ENCODE peak calls at places on chromosomes 11 and 22, in seven cellular contexts. C, L, F, I, Z, R and P are unnamed samples.

GRCh38 chr22:38699784-38700183 is 959 bp downstream of the JOSD1 start:
- DNase-seq in C (peak), L (peak), F (no peak), I (no peak), Z (peak), R (peak), P (no peak)

GRCh38 chr11:27292642-27293020 is 70.4 kb downstream of the CCDC34 start:
- DNase-seq in C (no peak), L (no peak), F (no peak), I (no peak), Z (no peak), R (no peak), P (no peak)

GRCh38 chr22:42635531-42635930 is 4.9 kb downstream of the ATP5MGL start:
- DNase-seq in C (peak), L (no peak), F (no peak), I (no peak), Z (peak), R (peak), P (no peak)

GRCh38 chr22:23402275-23403151 is 177.6 kb downstream of the IGLL1 start:
- DNase-seq in C (peak), L (peak), F (peak), I (peak), Z (peak), R (peak), P (peak)

GRCh38 chr22:25475554-25476022 is 88.9 kb upstream of the GRK3 start:
- DNase-seq in C (peak), L (peak), F (no peak), I (no peak), Z (no peak), R (peak), P (no peak)

GRCh38 chr11:103601230-103601846 is 435.1 kb upstream of the DDI1 start:
- DNase-seq in C (peak), L (peak), F (peak), I (peak), Z (peak), R (peak), P (peak)

GRCh38 chr11:660681-661444 is 23.8 kb downstream of the DRD4 start:
- DNase-seq in C (no peak), L (no peak), F (no peak), I (no peak), Z (no peak), R (no peak), P (no peak)

GRCh38 chr11:67439321-67440228 is 2.1 kb upstream of the PTPRCAP start:
- DNase-seq in C (no peak), L (peak), F (no peak), I (peak), Z (no peak), R (peak), P (no peak)

GRCh38 chr11:76232026-76232665 is 25.8 kb upstream of the WNT11 start:
- DNase-seq in C (no peak), L (no peak), F (no peak), I (no peak), Z (no peak), R (no peak), P (no peak)

GRCh38 chr11:67507242-67507890 is 596 bp downstream of the CDK2AP2 start:
- DNase-seq in C (peak), L (peak), F (no peak), I (peak), Z (peak), R (no peak), P (no peak)

GRCh38 chr11:118260353-118260752 is 3.7 kb downstream of the MPZL2 start:
- DNase-seq in C (no peak), L (no peak), F (no peak), I (no peak), Z (no peak), R (no peak), P (no peak)

GRCh38 chr11:39367526-39367925 is 2091.9 kb downstream of the LRRC4C start:
- DNase-seq in C (no peak), L (peak), F (no peak), I (no peak), Z (no peak), R (no peak), P (no peak)

DNA sequence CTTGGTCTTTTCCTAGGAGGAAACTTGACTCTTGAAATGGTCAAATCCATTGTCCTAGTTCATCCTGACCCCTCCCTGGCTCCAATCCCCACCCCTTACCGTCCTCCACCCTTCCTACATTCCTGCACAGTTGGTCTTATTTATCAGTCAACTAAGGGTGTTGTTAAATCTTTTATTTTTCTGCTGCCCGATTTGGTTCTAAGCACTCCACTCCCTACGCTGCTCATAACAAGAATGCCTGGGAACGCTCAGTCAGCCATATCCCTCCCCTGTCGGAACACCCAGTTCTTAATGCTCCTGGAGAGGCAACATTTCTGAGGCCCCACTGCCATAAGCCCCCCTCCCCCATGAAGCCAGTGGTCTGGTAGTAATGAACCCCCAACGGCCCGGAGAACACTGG is 9.7 kb downstream of the EHF start:
- DNase-seq in C (no peak), L (no peak), F (no peak), I (no peak), Z (no peak), R (no peak), P (no peak)
- H2AK5ac ChIP-seq in C (no peak), L (no peak), F (no peak), I (no peak), Z (no peak), R (no peak), P (no peak)

GRCh38 chr11:69575296-69576068 is 65.5 kb upstream of the CCND1 start:
- DNase-seq in C (no peak), L (no peak), F (no peak), I (no peak), Z (peak), R (no peak), P (no peak)
- H3K23ac ChIP-seq in C (no peak), L (no peak), F (no peak), I (no peak), Z (no peak), R (no peak), P (no peak)

GRCh38 chr11:10473371-10473770 is 18.3 kb downstream of the AMPD3 start:
- DNase-seq in C (no peak), L (peak), F (no peak), I (peak), Z (no peak), R (no peak), P (no peak)
- H2AK5ac ChIP-seq in C (no peak), L (no peak), F (no peak), I (no peak), Z (no peak), R (no peak), P (no peak)

GRCh38 chr11:128841461-128842072 is 25.5 kb downstream of the KCNJ1 start:
- DNase-seq in C (no peak), L (no peak), F (no peak), I (no peak), Z (no peak), R (no peak), P (no peak)

GRCh38 chr11:128839081-128839480 is 28.0 kb downstream of the KCNJ1 start:
- DNase-seq in C (no peak), L (no peak), F (no peak), I (no peak), Z (no peak), R (no peak), P (no peak)

GRCh38 chr11:128840137-128840536 is 27.0 kb downstream of the KCNJ1 start:
- DNase-seq in C (no peak), L (no peak), F (no peak), I (no peak), Z (no peak), R (no peak), P (no peak)

GRCh38 chr11:128843198-128843766 is 23.8 kb downstream of the KCNJ1 start:
- DNase-seq in C (no peak), L (no peak), F (no peak), I (no peak), Z (no peak), R (no peak), P (no peak)

GRCh38 chr11:128840783-128841182 is 26.3 kb downstream of the KCNJ1 start:
- DNase-seq in C (no peak), L (no peak), F (no peak), I (no peak), Z (no peak), R (no peak), P (no peak)
- H3K23ac ChIP-seq in C (no peak), L (no peak), F (no peak), I (no peak), Z (no peak), R (no peak), P (no peak)

GRCh38 chr11:45806937-45807791 is 2.2 kb downstream of the SLC35C1 start:
- DNase-seq in C (no peak), L (no peak), F (no peak), I (no peak), Z (no peak), R (no peak), P (no peak)

GRCh38 chr11:45805305-45806071 is 539 bp downstream of the SLC35C1 start:
- DNase-seq in C (peak), L (peak), F (peak), I (peak), Z (peak), R (peak), P (peak)

GRCh38 chr11:45804806-45805304 is at the start of gene SLC35C1:
- DNase-seq in C (peak), L (peak), F (peak), I (peak), Z (peak), R (peak), P (peak)

GRCh38 chr11:45807792-45808238 is 2.9 kb downstream of the SLC35C1 start:
- DNase-seq in C (no peak), L (no peak), F (no peak), I (no peak), Z (peak), R (no peak), P (no peak)

GRCh38 chr11:45806072-45806933 is 1.4 kb downstream of the SLC35C1 start:
- DNase-seq in C (no peak), L (no peak), F (no peak), I (no peak), Z (peak), R (no peak), P (no peak)
- H2AK5ac ChIP-seq in C (peak), L (peak), F (peak), I (no peak), Z (peak), R (peak), P (peak)

DNA sequence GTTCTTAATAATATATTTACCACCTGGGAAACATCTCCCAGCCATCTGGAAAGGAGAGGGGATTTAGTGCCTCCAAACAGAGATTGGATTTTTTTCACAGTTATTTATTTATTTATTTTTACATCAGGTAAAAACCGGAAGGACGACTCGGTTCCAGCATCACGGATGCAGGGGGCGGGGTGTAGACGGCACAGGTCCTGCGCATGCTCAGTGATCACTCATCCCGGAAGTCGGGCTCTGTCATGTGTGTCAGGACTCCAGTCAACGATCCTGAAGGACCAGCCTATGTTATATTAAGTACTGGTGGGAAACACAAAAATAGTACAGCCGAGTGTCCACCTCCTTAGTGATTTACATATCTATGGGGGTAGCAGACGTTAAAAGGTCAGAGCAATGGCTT is 467.6 kb downstream of the NTM start:
- DNase-seq in C (no peak), L (no peak), F (no peak), I (no peak), Z (no peak), R (no peak), P (no peak)
- H3K23ac ChIP-seq in C (no peak), L (no peak), F (no peak), I (no peak), Z (no peak), R (no peak), P (no peak)